ENCODE peak calls at places on chromosomes 1 and 21, in six cellular contexts. P, A, E, X, V and L are unnamed samples.

GRCh38 chr1:164726235-164726634 is 167.3 kb downstream of the PBX1 start:
- DNase-seq in P (peak; percentile 94), A (no peak), E (no peak), X (no peak), V (peak; percentile 68), L (peak; percentile 90)

GRCh38 chr21:41712730-41713129 is 54.1 kb downstream of the RIPK4 start:
- DNase-seq in P (no peak), A (peak; percentile 19), E (no peak), X (no peak), V (no peak), L (no peak)

GRCh38 chr1:230303822-230304221 is 122.3 kb downstream of the PGBD5 start:
- DNase-seq in P (peak; percentile 40), A (no peak), E (no peak), X (no peak), V (peak; percentile 38), L (peak; percentile 33)

GRCh38 chr1:17603091-17603841 is 63.8 kb downstream of the ARHGEF10L start:
- DNase-seq in P (no peak), A (no peak), E (no peak), X (no peak), V (no peak), L (no peak)

GRCh38 chr1:154534263-154534844 is 24.1 kb downstream of the UBE2Q1 start:
- DNase-seq in P (peak; percentile 20), A (no peak), E (no peak), X (no peak), V (peak; percentile 62), L (no peak)

GRCh38 chr1:117209094-117209493 is 1.6 kb downstream of the VTCN1 start:
- DNase-seq in P (no peak), A (no peak), E (no peak), X (no peak), V (no peak), L (no peak)

GRCh38 chr1:24551910-24552571 is 3.8 kb upstream of the NCMAP start:
- DNase-seq in P (peak; percentile 28), A (peak; percentile 44), E (no peak), X (peak; percentile 73), V (no peak), L (no peak)

GRCh38 chr1:210663730-210664573 is 335.2 kb downstream of the HHAT start:
- DNase-seq in P (no peak), A (no peak), E (no peak), X (no peak), V (no peak), L (no peak)

GRCh38 chr1:181391297-181391905 is 91.9 kb upstream of the CACNA1E start:
- DNase-seq in P (no peak), A (no peak), E (no peak), X (no peak), V (no peak), L (no peak)

GRCh38 chr1:240575976-240576666 is 35.8 kb downstream of the GREM2 start:
- DNase-seq in P (peak; percentile 67), A (no peak), E (no peak), X (no peak), V (peak; percentile 3), L (peak; percentile 43)

GRCh38 chr1:28737245-28738137 is 751 bp downstream of the YTHDF2 start:
- DNase-seq in P (peak; percentile 55), A (peak; percentile 78), E (no peak), X (no peak), V (peak; percentile 40), L (no peak)

GRCh38 chr1:19010995-19011696 is 54.7 kb upstream of the IFFO2 start:
- DNase-seq in P (peak; percentile 99), A (peak; percentile 88), E (peak; percentile 97), X (peak; percentile 84), V (peak; percentile 98), L (peak; percentile 94)

GRCh38 chr1:245685111-245685810 is 530.5 kb downstream of the KIF26B start:
- DNase-seq in P (no peak), A (no peak), E (no peak), X (no peak), V (no peak), L (no peak)

GRCh38 chr1:97006044-97006676 is 284.6 kb downstream of the PTBP2 start:
- DNase-seq in P (peak; percentile 49), A (no peak), E (peak; percentile 44), X (no peak), V (no peak), L (peak; percentile 14)

GRCh38 chr1:32774950-32775634 is 42.1 kb downstream of the YARS1 start:
- DNase-seq in P (peak; percentile 61), A (no peak), E (no peak), X (no peak), V (peak; percentile 68), L (peak; percentile 7)

GRCh38 chr1:189149547-189150375 is 1327.9 kb downstream of the BRINP3 start:
- DNase-seq in P (no peak), A (peak; percentile 66), E (no peak), X (no peak), V (no peak), L (no peak)

GRCh38 chr1:14666376-14666775 is 67.9 kb downstream of the KAZN start:
- DNase-seq in P (no peak), A (no peak), E (no peak), X (no peak), V (peak; percentile 17), L (no peak)

GRCh38 chr1:188325211-188325610 is 1496.5 kb downstream of the PLA2G4A start:
- DNase-seq in P (no peak), A (no peak), E (no peak), X (no peak), V (no peak), L (no peak)

GRCh38 chr1:88890790-88891317 is 513 bp downstream of the GTF2B start:
- DNase-seq in P (peak; percentile 41), A (no peak), E (no peak), X (no peak), V (peak; percentile 31), L (no peak)

GRCh38 chr1:74590288-74590687 is 77.9 kb upstream of the LRRC53 start:
- DNase-seq in P (no peak), A (no peak), E (no peak), X (no peak), V (no peak), L (no peak)

GRCh38 chr1:40096977-40097782 is at the start of gene PPT1:
- DNase-seq in P (peak; percentile 65), A (peak; percentile 93), E (peak; percentile 16), X (peak; percentile 87), V (peak; percentile 57), L (no peak)

GRCh38 chr1:100731309-100731708 is 11.8 kb downstream of the VCAM1 start:
- DNase-seq in P (no peak), A (no peak), E (no peak), X (no peak), V (no peak), L (no peak)

GRCh38 chr1:13652238-13652637 is 47.8 kb upstream of the PRDM2 start:
- DNase-seq in P (no peak), A (no peak), E (no peak), X (no peak), V (peak; percentile 27), L (no peak)

DNA sequence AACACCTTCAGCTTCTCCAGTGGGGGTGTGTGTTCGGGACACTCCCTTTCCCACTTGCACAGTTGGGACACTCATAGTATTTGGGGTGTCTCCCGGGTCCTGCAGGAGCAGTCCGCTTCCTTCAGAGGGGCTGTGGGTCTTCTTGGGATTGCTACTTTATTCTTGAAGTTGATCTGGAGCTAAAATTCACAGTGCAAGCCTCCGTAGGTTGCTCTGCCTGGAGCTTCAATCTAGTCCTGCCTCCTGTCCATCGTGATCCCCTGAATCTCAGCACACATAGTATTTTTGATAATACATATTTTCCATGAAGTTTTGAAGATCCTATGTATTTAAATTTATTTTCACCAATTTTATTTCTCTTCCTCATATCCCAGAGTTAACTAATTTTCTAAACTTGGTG is 902.1 kb downstream of the LTN1 start:
- DNase-seq in P (no peak), A (no peak), E (no peak), X (no peak), V (no peak), L (no peak)
- H3K4me3 ChIP-seq in P (no peak overlapping the region), A (no peak overlapping the region), E (no peak overlapping the region), X (no peak overlapping the region), V (no peak overlapping the region), L (no peak overlapping the region)

DNA sequence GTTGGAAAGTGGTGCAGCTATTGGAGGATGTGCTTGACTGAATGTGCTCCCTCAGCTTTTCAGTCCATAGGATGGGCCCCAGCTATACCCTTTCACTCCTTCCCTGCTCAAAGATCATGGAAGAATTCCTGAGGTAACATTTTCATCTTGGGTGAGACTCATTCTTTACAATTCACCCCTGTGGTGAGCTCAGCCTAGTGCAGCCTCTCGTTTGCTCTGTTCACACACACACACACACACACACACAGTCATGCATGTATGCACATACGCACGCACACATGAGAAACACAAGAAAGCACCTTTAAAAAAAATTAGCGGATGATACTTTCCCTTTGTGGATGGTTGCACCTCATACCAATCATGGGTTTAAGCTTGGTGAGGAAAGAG is 25.8 kb downstream of the CCN1 start:
- DNase-seq in P (no peak), A (no peak), E (no peak), X (no peak), V (peak; percentile 31), L (no peak)
- TF ChIP-seq CTCF in P (no peak), A (no peak), E (no peak), X (no peak), V (no peak), L (no peak)

GRCh38 chr1:35706846-35707245 is 11.8 kb downstream of the C1orf216 start:
- DNase-seq in P (no peak), A (no peak), E (no peak), X (no peak), V (no peak), L (no peak)

GRCh38 chr1:35708952-35709351 is 9.7 kb downstream of the C1orf216 start:
- DNase-seq in P (no peak), A (no peak), E (no peak), X (no peak), V (no peak), L (no peak)

GRCh38 chr1:35707253-35708178 is 11.2 kb downstream of the C1orf216 start:
- DNase-seq in P (no peak), A (no peak), E (no peak), X (no peak), V (no peak), L (no peak)

GRCh38 chr1:35702540-35702939 is 16.1 kb downstream of the C1orf216 start:
- DNase-seq in P (no peak), A (no peak), E (no peak), X (no peak), V (no peak), L (no peak)

DNA sequence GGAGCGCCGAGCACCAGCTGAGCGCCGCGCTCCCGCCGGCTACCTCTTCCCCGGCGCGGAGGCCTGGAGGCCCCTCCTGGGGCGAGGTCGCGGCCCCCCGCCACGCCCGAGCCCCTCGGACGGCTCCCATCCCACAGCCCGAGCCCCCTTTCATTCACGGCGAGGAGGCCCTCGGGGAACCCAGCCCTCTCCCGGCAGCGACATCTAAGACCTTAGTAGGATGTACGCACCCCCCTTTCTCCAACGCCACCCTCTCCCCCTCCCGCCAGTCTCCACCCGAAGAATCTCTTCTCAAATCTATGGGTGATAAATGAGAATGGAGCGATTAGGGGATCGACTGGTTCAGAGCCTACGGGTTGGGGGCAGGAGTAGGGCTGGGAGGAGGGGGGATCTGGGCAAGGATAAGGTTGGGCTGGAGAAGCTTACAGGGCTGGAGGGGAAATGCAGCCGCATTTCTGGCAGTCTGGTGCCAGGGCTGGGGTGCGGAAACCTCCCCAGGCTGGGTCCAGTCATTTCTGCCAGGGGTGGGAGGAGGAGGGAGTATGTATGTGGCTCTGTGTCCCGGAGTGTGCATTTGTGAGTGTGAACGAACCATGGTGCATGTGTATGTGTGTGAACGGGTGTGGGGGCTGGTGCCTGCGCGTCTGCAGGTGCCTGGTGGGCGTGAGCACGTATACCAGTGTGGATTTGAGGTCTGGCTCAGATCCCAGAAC is 10.3 kb downstream of the C1orf216 start:
- DNase-seq in P (no peak), A (no peak), E (no peak), X (no peak), V (no peak), L (no peak)
- H3K4me3 ChIP-seq in P (peak overlapping the region; percentile 55), A (peak overlapping the region; percentile 45), E (peak overlapping the region; percentile 41), X (peak overlapping the region; percentile 23), V (peak overlapping the region; percentile 14), L (peak overlapping the region; percentile 47)

GRCh38 chr1:201127755-201128455 is 921 bp upstream of the ASCL5 start:
- DNase-seq in P (peak; percentile 50), A (no peak), E (no peak), X (peak; percentile 29), V (peak; percentile 33), L (no peak)
- TF ChIP-seq CTCF in P (no peak), A (no peak), E (no peak), X (no peak), V (no peak), L (no peak)